ENCODE peak calls at places on chromosomes 4 and X, in seven cellular contexts. One of them, this sample, is unnamed.

GRCh38 chr4:140755811-140756291 is 334 bp downstream of the TBC1D9 start:
- DNase-seq in cardiac muscle cell: peak
- DNase-seq in fibroblast of mammary gland: peak
- DNase-seq in CD8-positive, alpha-beta T cell: no peak
- DNase-seq in neural crest cell: peak
- DNase-seq in lung: peak
- DNase-seq in upper lobe of right lung: peak
- DNase-seq in this sample: peak

GRCh38 chr4:86592553-86593249 is 1.4 kb upstream of the PTPN13 start:
- DNase-seq in cardiac muscle cell: no peak
- DNase-seq in fibroblast of mammary gland: no peak
- DNase-seq in CD8-positive, alpha-beta T cell: no peak
- DNase-seq in neural crest cell: no peak
- DNase-seq in lung: no peak
- DNase-seq in upper lobe of right lung: no peak
- DNase-seq in this sample: no peak

GRCh38 chr4:54663181-54663580 is 5.4 kb downstream of the KIT start:
- DNase-seq in cardiac muscle cell: no peak
- DNase-seq in fibroblast of mammary gland: no peak
- DNase-seq in CD8-positive, alpha-beta T cell: no peak
- DNase-seq in neural crest cell: no peak
- DNase-seq in lung: no peak
- DNase-seq in upper lobe of right lung: no peak
- DNase-seq in this sample: no peak

GRCh38 chr4:13399257-13399656 is 84.9 kb downstream of the RAB28 start:
- DNase-seq in cardiac muscle cell: no peak
- DNase-seq in fibroblast of mammary gland: peak
- DNase-seq in CD8-positive, alpha-beta T cell: no peak
- DNase-seq in neural crest cell: no peak
- DNase-seq in lung: no peak
- DNase-seq in upper lobe of right lung: no peak
- DNase-seq in this sample: no peak

GRCh38 chr4:113761682-113762060 is at the start of gene CAMK2D:
- DNase-seq in cardiac muscle cell: peak
- DNase-seq in fibroblast of mammary gland: peak
- DNase-seq in CD8-positive, alpha-beta T cell: peak
- DNase-seq in neural crest cell: peak
- DNase-seq in lung: peak
- DNase-seq in upper lobe of right lung: peak
- DNase-seq in this sample: peak

GRCh38 chr4:141056473-141056872 is 76.8 kb downstream of the RNF150 start:
- DNase-seq in cardiac muscle cell: no peak
- DNase-seq in fibroblast of mammary gland: no peak
- DNase-seq in CD8-positive, alpha-beta T cell: no peak
- DNase-seq in neural crest cell: no peak
- DNase-seq in lung: no peak
- DNase-seq in upper lobe of right lung: no peak
- DNase-seq in this sample: no peak

GRCh38 chr4:164318350-164318749 is 435.6 kb upstream of the SMIM31 start:
- DNase-seq in cardiac muscle cell: no peak
- DNase-seq in fibroblast of mammary gland: no peak
- DNase-seq in CD8-positive, alpha-beta T cell: no peak
- DNase-seq in neural crest cell: no peak
- DNase-seq in lung: no peak
- DNase-seq in upper lobe of right lung: no peak
- DNase-seq in this sample: no peak

GRCh38 chrX:9656277-9656676 is 109.4 kb downstream of the GPR143 start:
- DNase-seq in cardiac muscle cell: no peak
- DNase-seq in fibroblast of mammary gland: no peak
- DNase-seq in CD8-positive, alpha-beta T cell: no peak
- DNase-seq in neural crest cell: no peak
- DNase-seq in lung: no peak
- DNase-seq in upper lobe of right lung: no peak
- DNase-seq in this sample: no peak

GRCh38 chrX:13420545-13421183 is 100.8 kb upstream of the ATXN3L start:
- DNase-seq in cardiac muscle cell: no peak
- DNase-seq in fibroblast of mammary gland: no peak
- DNase-seq in CD8-positive, alpha-beta T cell: no peak
- DNase-seq in neural crest cell: no peak
- DNase-seq in lung: no peak
- DNase-seq in upper lobe of right lung: no peak
- DNase-seq in this sample: no peak

GRCh38 chr4:113673450-113673849 is 88.1 kb downstream of the CAMK2D start:
- DNase-seq in cardiac muscle cell: no peak
- DNase-seq in fibroblast of mammary gland: peak
- DNase-seq in CD8-positive, alpha-beta T cell: peak
- DNase-seq in neural crest cell: no peak
- DNase-seq in lung: no peak
- DNase-seq in upper lobe of right lung: no peak
- DNase-seq in this sample: no peak

GRCh38 chr4:184363258-184363657 is 111.1 kb downstream of the IRF2 start:
- DNase-seq in cardiac muscle cell: no peak
- DNase-seq in fibroblast of mammary gland: no peak
- DNase-seq in CD8-positive, alpha-beta T cell: no peak
- DNase-seq in neural crest cell: no peak
- DNase-seq in lung: no peak
- DNase-seq in upper lobe of right lung: no peak
- DNase-seq in this sample: no peak

DNA sequence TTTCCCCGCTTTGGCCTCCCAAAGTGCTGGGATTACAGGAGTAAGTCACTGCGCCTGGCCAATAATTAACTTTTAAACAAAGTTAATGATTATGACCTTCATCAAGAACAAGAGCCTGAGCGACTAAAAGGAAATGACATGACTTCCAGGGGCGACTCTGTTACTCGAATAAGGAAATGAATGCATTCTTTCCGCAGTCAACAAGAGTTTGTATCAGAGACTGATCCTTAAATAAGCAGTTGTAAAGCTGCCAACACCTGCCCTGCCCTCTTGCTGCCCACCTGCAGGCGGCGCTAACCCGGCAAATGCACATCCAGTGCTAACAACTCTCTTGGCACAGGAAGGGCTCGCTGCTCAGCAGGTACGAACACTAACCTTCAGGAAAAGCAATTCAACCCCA is 27.3 kb downstream of the WDR1 start:
- DNase-seq in cardiac muscle cell: no peak
- DNase-seq in fibroblast of mammary gland: no peak
- DNase-seq in CD8-positive, alpha-beta T cell: peak
- DNase-seq in neural crest cell: no peak
- DNase-seq in lung: no peak
- DNase-seq in upper lobe of right lung: peak
- DNase-seq in this sample: no peak
- TF ChIP-seq CTCF in cardiac muscle cell: peak
- TF ChIP-seq CTCF in fibroblast of mammary gland: peak
- TF ChIP-seq CTCF in CD8-positive, alpha-beta T cell: peak
- TF ChIP-seq CTCF in neural crest cell: peak
- TF ChIP-seq CTCF in lung: peak
- TF ChIP-seq CTCF in upper lobe of right lung: peak
- TF ChIP-seq CTCF in this sample: peak

DNA sequence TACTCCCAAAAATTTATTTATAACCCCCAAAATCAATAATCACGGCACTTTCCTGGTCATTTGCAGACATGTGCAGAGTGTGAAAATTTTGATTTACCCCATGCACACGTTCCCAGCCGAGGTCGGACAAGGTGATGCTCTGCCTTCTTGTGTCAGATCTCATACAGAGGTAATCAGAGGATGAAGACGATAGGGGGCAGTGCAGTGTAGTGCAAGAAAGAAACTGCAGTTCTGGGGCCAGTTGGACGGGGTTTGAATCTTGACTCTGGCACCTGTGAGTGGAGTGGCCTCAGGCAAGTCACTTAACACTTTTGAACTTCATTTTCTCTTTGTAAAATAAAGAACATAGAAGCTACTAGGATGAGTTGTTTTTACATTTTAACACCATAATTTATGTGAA is 88.4 kb downstream of the FRMPD3 start:
- DNase-seq in cardiac muscle cell: peak
- DNase-seq in fibroblast of mammary gland: peak
- DNase-seq in CD8-positive, alpha-beta T cell: no peak
- DNase-seq in neural crest cell: peak
- DNase-seq in lung: no peak
- DNase-seq in upper lobe of right lung: no peak
- DNase-seq in this sample: no peak
- TF ChIP-seq CTCF in cardiac muscle cell: peak
- TF ChIP-seq CTCF in fibroblast of mammary gland: peak
- TF ChIP-seq CTCF in CD8-positive, alpha-beta T cell: no peak
- TF ChIP-seq CTCF in neural crest cell: peak
- TF ChIP-seq CTCF in lung: no peak
- TF ChIP-seq CTCF in upper lobe of right lung: peak
- TF ChIP-seq CTCF in this sample: peak

GRCh38 chr4:177547985-177548384 is 105.7 kb upstream of the AGA start:
- DNase-seq in cardiac muscle cell: no peak
- DNase-seq in fibroblast of mammary gland: no peak
- DNase-seq in CD8-positive, alpha-beta T cell: no peak
- DNase-seq in neural crest cell: no peak
- DNase-seq in lung: no peak
- DNase-seq in upper lobe of right lung: no peak
- DNase-seq in this sample: no peak

DNA sequence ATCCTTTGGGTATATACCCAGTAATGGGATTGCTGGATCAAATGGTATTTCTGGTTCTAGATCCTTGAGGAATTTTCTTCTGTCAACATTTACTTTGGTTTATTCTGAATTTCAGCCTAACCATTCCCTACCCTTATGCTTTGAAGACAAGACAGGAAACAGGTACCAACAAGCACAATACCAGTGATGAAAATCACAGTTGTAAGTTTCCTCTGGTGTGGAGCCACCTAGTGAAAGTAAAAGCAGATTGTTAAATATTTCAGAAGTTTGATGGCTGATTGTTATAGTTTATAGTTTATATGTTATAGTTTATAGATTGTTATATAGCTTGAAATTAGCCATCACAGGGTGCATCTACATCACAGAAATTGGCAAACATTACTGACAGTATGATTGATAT is 104.5 kb upstream of the AGA start:
- DNase-seq in cardiac muscle cell: no peak
- DNase-seq in fibroblast of mammary gland: peak
- DNase-seq in CD8-positive, alpha-beta T cell: no peak
- DNase-seq in neural crest cell: no peak
- DNase-seq in lung: no peak
- DNase-seq in upper lobe of right lung: no peak
- DNase-seq in this sample: no peak
- TF ChIP-seq CTCF in cardiac muscle cell: peak
- TF ChIP-seq CTCF in fibroblast of mammary gland: peak
- TF ChIP-seq CTCF in CD8-positive, alpha-beta T cell: no peak
- TF ChIP-seq CTCF in neural crest cell: no peak
- TF ChIP-seq CTCF in lung: no peak
- TF ChIP-seq CTCF in upper lobe of right lung: no peak
- TF ChIP-seq CTCF in this sample: no peak

GRCh38 chr4:10598829-10599228 is 85.7 kb downstream of the CLNK start:
- DNase-seq in cardiac muscle cell: no peak
- DNase-seq in fibroblast of mammary gland: no peak
- DNase-seq in CD8-positive, alpha-beta T cell: no peak
- DNase-seq in neural crest cell: no peak
- DNase-seq in lung: no peak
- DNase-seq in upper lobe of right lung: no peak
- DNase-seq in this sample: no peak
- TF ChIP-seq CTCF in cardiac muscle cell: no peak
- TF ChIP-seq CTCF in fibroblast of mammary gland: no peak
- TF ChIP-seq CTCF in CD8-positive, alpha-beta T cell: no peak
- TF ChIP-seq CTCF in neural crest cell: no peak
- TF ChIP-seq CTCF in lung: no peak
- TF ChIP-seq CTCF in upper lobe of right lung: no peak
- TF ChIP-seq CTCF in this sample: no peak

GRCh38 chr4:56118055-56118454 is 169.3 kb downstream of the CEP135 start:
- DNase-seq in cardiac muscle cell: no peak
- DNase-seq in fibroblast of mammary gland: no peak
- DNase-seq in CD8-positive, alpha-beta T cell: no peak
- DNase-seq in neural crest cell: no peak
- DNase-seq in lung: no peak
- DNase-seq in upper lobe of right lung: no peak
- DNase-seq in this sample: no peak

GRCh38 chr4:56106755-56107154 is 158.0 kb downstream of the CEP135 start:
- DNase-seq in cardiac muscle cell: no peak
- DNase-seq in fibroblast of mammary gland: no peak
- DNase-seq in CD8-positive, alpha-beta T cell: no peak
- DNase-seq in neural crest cell: no peak
- DNase-seq in lung: no peak
- DNase-seq in upper lobe of right lung: no peak
- DNase-seq in this sample: no peak

DNA sequence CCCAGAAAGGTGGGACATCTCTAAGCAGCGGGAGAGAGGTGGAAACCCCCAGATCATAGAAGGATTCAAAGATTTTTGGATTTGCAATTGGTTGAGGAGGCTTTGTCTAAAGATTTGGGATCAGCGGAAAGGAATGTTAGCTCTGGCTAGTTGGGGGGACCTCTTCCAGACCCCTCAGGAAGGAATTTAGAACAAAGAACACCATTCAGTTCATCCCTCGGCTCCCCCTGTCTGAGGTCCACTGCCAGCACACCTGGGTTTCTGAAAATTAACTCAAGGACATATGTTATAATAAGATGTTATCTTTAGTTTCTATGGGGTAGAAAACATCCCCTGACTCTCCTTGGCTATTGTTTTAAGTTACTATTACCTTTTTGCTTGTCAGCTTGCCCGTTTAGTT is 163.6 kb downstream of the CEP135 start:
- DNase-seq in cardiac muscle cell: no peak
- DNase-seq in fibroblast of mammary gland: no peak
- DNase-seq in CD8-positive, alpha-beta T cell: no peak
- DNase-seq in neural crest cell: no peak
- DNase-seq in lung: no peak
- DNase-seq in upper lobe of right lung: no peak
- DNase-seq in this sample: no peak
- TF ChIP-seq CTCF in cardiac muscle cell: no peak
- TF ChIP-seq CTCF in fibroblast of mammary gland: no peak
- TF ChIP-seq CTCF in CD8-positive, alpha-beta T cell: no peak
- TF ChIP-seq CTCF in neural crest cell: no peak
- TF ChIP-seq CTCF in lung: no peak
- TF ChIP-seq CTCF in upper lobe of right lung: no peak
- TF ChIP-seq CTCF in this sample: no peak

DNA sequence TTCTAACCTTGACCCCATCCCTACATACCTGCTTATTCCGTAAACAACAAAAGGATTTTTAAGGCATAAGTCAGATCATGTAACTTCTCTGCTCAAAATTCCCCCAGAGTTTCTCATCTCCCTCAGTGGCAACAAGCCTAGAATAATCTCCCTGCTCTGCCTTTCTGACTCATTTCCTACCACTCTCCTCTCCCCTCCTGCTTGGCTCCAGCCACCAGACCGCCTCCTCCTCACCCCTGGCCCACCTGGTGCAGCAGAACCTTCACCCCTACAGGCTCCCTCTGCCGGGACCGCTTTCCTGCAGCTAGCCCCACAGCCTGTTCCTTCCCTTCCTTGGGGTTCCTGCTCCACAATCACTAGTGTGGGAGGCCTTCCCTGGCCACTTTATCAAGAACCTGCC is 32.1 kb downstream of the TSPAN5 start:
- DNase-seq in cardiac muscle cell: no peak
- DNase-seq in fibroblast of mammary gland: peak
- DNase-seq in CD8-positive, alpha-beta T cell: no peak
- DNase-seq in neural crest cell: no peak
- DNase-seq in lung: no peak
- DNase-seq in upper lobe of right lung: no peak
- DNase-seq in this sample: no peak
- TF ChIP-seq CTCF in cardiac muscle cell: peak
- TF ChIP-seq CTCF in fibroblast of mammary gland: peak
- TF ChIP-seq CTCF in CD8-positive, alpha-beta T cell: no peak
- TF ChIP-seq CTCF in neural crest cell: no peak
- TF ChIP-seq CTCF in lung: no peak
- TF ChIP-seq CTCF in upper lobe of right lung: no peak
- TF ChIP-seq CTCF in this sample: no peak

DNA sequence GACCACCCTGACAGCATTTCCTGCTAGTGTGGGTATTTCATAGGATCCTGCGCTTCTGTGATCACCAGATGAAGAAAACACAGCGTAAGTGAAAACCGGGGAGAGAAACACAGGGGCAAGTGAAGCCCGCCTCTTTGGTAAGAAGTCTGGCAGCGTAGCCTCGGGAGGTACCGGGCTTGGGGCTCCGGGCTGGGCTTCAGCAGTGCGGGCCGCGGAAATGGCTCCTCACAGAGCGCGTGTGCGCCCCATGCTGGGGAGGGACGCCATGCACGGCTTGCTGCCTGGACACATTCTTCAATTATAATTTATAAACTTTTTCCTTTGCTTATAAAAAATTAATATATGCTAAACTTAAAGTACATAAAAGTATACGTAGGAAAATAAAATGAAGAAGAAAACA is 151.5 kb downstream of the AFAP1 start:
- DNase-seq in cardiac muscle cell: no peak
- DNase-seq in fibroblast of mammary gland: no peak
- DNase-seq in CD8-positive, alpha-beta T cell: no peak
- DNase-seq in neural crest cell: no peak
- DNase-seq in lung: no peak
- DNase-seq in upper lobe of right lung: peak
- DNase-seq in this sample: no peak
- TF ChIP-seq CTCF in cardiac muscle cell: no peak
- TF ChIP-seq CTCF in fibroblast of mammary gland: no peak
- TF ChIP-seq CTCF in CD8-positive, alpha-beta T cell: no peak
- TF ChIP-seq CTCF in neural crest cell: no peak
- TF ChIP-seq CTCF in lung: no peak
- TF ChIP-seq CTCF in upper lobe of right lung: no peak
- TF ChIP-seq CTCF in this sample: no peak

This sample was measured in glutamatergic neuron.